ENCODE peak calls at places on chromosomes 12 and 14, in six cellular contexts. One of them, this sample, is unnamed.

GRCh38 chr14:99192823-99193222 is 79.2 kb downstream of the BCL11B start:
- DNase-seq in foreskin fibroblast: no peak
- DNase-seq in astrocyte of the spinal cord: no peak
- DNase-seq in kidney epithelial cell: no peak
- DNase-seq in lower lobe of right lung: no peak
- DNase-seq in neural crest cell: no peak
- DNase-seq in this sample: no peak

GRCh38 chr12:43992856-43993255 is 157.0 kb downstream of the TMEM117 start:
- DNase-seq in lower lobe of right lung: no peak
- DNase-seq in astrocyte of the spinal cord: no peak
- DNase-seq in neural crest cell: no peak
- DNase-seq in kidney epithelial cell: no peak
- DNase-seq in foreskin fibroblast: no peak
- DNase-seq in this sample: no peak

GRCh38 chr12:131607658-131608447 is 103.0 kb upstream of the SFSWAP start:
- DNase-seq in neural crest cell: no peak
- DNase-seq in kidney epithelial cell: no peak
- DNase-seq in foreskin fibroblast: no peak
- DNase-seq in lower lobe of right lung: no peak
- DNase-seq in astrocyte of the spinal cord: no peak
- DNase-seq in this sample: no peak

GRCh38 chr14:104403421-104404220 is 175.9 kb upstream of the C14orf180 start:
- DNase-seq in kidney epithelial cell: no peak
- DNase-seq in lower lobe of right lung: no peak
- DNase-seq in foreskin fibroblast: no peak
- DNase-seq in neural crest cell: no peak
- DNase-seq in astrocyte of the spinal cord: no peak
- DNase-seq in this sample: no peak

GRCh38 chr14:90519262-90519920 is 122.6 kb downstream of the CALM1 start:
- DNase-seq in astrocyte of the spinal cord: no peak
- DNase-seq in lower lobe of right lung: peak
- DNase-seq in neural crest cell: no peak
- DNase-seq in kidney epithelial cell: no peak
- DNase-seq in foreskin fibroblast: no peak
- DNase-seq in this sample: no peak

GRCh38 chr12:66011731-66012130 is 118.8 kb downstream of the LLPH start:
- DNase-seq in lower lobe of right lung: no peak
- DNase-seq in neural crest cell: no peak
- DNase-seq in kidney epithelial cell: no peak
- DNase-seq in foreskin fibroblast: peak
- DNase-seq in astrocyte of the spinal cord: peak
- DNase-seq in this sample: no peak

GRCh38 chr14:75418779-75419768 is 8.7 kb upstream of the JDP2 start:
- DNase-seq in lower lobe of right lung: peak
- DNase-seq in kidney epithelial cell: no peak
- DNase-seq in neural crest cell: no peak
- DNase-seq in astrocyte of the spinal cord: no peak
- DNase-seq in foreskin fibroblast: no peak
- DNase-seq in this sample: peak

GRCh38 chr14:76958975-76959710 is 69.4 kb downstream of the IRF2BPL start:
- DNase-seq in astrocyte of the spinal cord: peak
- DNase-seq in lower lobe of right lung: no peak
- DNase-seq in kidney epithelial cell: peak
- DNase-seq in foreskin fibroblast: no peak
- DNase-seq in neural crest cell: no peak
- DNase-seq in this sample: no peak

GRCh38 chr12:42129595-42130204 is 15.0 kb downstream of the GXYLT1 start:
- DNase-seq in foreskin fibroblast: peak
- DNase-seq in astrocyte of the spinal cord: peak
- DNase-seq in kidney epithelial cell: no peak
- DNase-seq in lower lobe of right lung: no peak
- DNase-seq in neural crest cell: no peak
- DNase-seq in this sample: peak

GRCh38 chr12:10052111-10052913 is 21.8 kb downstream of the CLEC9A start:
- DNase-seq in foreskin fibroblast: no peak
- DNase-seq in astrocyte of the spinal cord: no peak
- DNase-seq in neural crest cell: no peak
- DNase-seq in lower lobe of right lung: no peak
- DNase-seq in kidney epithelial cell: no peak
- DNase-seq in this sample: no peak

GRCh38 chr14:71918955-71919354 is 13.3 kb upstream of the RGS6 start:
- DNase-seq in neural crest cell: peak
- DNase-seq in kidney epithelial cell: no peak
- DNase-seq in astrocyte of the spinal cord: no peak
- DNase-seq in foreskin fibroblast: no peak
- DNase-seq in lower lobe of right lung: no peak
- DNase-seq in this sample: no peak

GRCh38 chr14:102893452-102893851 is 29.0 kb upstream of the AMN start:
- DNase-seq in astrocyte of the spinal cord: peak
- DNase-seq in kidney epithelial cell: no peak
- DNase-seq in neural crest cell: no peak
- DNase-seq in foreskin fibroblast: peak
- DNase-seq in lower lobe of right lung: no peak
- DNase-seq in this sample: no peak

GRCh38 chr12:3683670-3684069 is 69.2 kb downstream of the CRACR2A start:
- DNase-seq in lower lobe of right lung: no peak
- DNase-seq in neural crest cell: no peak
- DNase-seq in foreskin fibroblast: no peak
- DNase-seq in astrocyte of the spinal cord: peak
- DNase-seq in kidney epithelial cell: no peak
- DNase-seq in this sample: no peak

GRCh38 chr12:52204931-52205505 is 13.2 kb upstream of the KRT80 start:
- DNase-seq in neural crest cell: no peak
- DNase-seq in astrocyte of the spinal cord: no peak
- DNase-seq in kidney epithelial cell: no peak
- DNase-seq in foreskin fibroblast: no peak
- DNase-seq in lower lobe of right lung: peak
- DNase-seq in this sample: no peak

GRCh38 chr14:79544671-79545070 is 666.6 kb downstream of the DIO2 start:
- DNase-seq in lower lobe of right lung: no peak
- DNase-seq in astrocyte of the spinal cord: peak
- DNase-seq in kidney epithelial cell: no peak
- DNase-seq in neural crest cell: no peak
- DNase-seq in foreskin fibroblast: no peak
- DNase-seq in this sample: no peak

GRCh38 chr12:85775071-85775470 is 61.1 kb downstream of the RASSF9 start:
- DNase-seq in neural crest cell: no peak
- DNase-seq in astrocyte of the spinal cord: no peak
- DNase-seq in foreskin fibroblast: no peak
- DNase-seq in lower lobe of right lung: no peak
- DNase-seq in kidney epithelial cell: no peak
- DNase-seq in this sample: no peak

GRCh38 chr12:115451151-115451784 is 767.3 kb upstream of the TBX3 start:
- DNase-seq in kidney epithelial cell: no peak
- DNase-seq in astrocyte of the spinal cord: no peak
- DNase-seq in neural crest cell: no peak
- DNase-seq in lower lobe of right lung: no peak
- DNase-seq in foreskin fibroblast: no peak
- DNase-seq in this sample: no peak

DNA sequence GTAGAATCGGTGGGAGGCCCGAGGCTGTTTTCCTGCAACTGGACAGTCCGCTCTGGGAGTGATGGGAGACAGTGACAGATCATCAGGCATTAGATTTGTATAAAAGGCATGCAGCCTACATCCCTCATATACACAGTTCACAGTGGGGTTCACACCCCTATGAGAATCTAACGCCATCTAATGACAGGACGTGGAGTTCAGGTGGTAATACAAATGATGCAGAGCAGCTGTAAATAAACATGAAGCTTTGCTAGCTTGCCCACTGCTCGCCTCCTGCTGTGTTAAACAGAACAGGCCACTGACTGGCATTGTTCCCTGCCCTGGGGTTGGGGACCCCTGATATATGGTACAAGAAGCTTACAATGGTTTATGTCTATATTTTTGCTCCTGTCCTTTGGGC is 179.0 kb downstream of the LRFN5 start:
- DNase-seq in astrocyte of the spinal cord: no peak
- DNase-seq in foreskin fibroblast: no peak
- DNase-seq in neural crest cell: no peak
- DNase-seq in kidney epithelial cell: no peak
- DNase-seq in lower lobe of right lung: no peak
- DNase-seq in this sample: no peak
- TF ChIP-seq CTCF in astrocyte of the spinal cord: no peak
- TF ChIP-seq CTCF in foreskin fibroblast: no peak
- TF ChIP-seq CTCF in neural crest cell: no peak
- TF ChIP-seq CTCF in kidney epithelial cell: no peak
- TF ChIP-seq CTCF in lower lobe of right lung: no peak
- TF ChIP-seq CTCF in this sample: no peak

DNA sequence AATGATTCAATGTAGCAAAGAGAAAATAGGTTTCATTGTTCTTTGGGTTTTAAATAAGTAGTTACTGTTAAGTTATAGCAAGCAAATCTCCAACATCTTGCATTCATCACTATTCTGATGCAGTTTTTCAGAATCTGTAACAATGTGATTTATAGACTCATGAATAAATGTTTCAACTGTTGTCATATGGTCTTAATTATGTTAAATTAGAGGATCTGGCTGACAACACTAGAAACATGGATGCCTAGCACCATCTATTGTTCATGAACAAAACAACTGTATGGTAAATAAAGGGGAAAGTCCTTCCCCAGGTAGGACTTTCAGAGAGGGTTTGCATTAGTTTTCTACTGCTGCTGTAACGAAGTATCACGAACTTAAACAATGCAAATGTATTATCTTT is 167.9 kb downstream of the BCAT1 start:
- DNase-seq in kidney epithelial cell: no peak
- DNase-seq in foreskin fibroblast: peak
- DNase-seq in neural crest cell: no peak
- DNase-seq in lower lobe of right lung: no peak
- DNase-seq in astrocyte of the spinal cord: peak
- DNase-seq in this sample: no peak
- TF ChIP-seq CTCF in kidney epithelial cell: peak
- TF ChIP-seq CTCF in foreskin fibroblast: peak
- TF ChIP-seq CTCF in neural crest cell: peak
- TF ChIP-seq CTCF in lower lobe of right lung: no peak
- TF ChIP-seq CTCF in astrocyte of the spinal cord: peak
- TF ChIP-seq CTCF in this sample: no peak

GRCh38 chr12:12428047-12428446 is 71.2 kb downstream of the BORCS5 start:
- DNase-seq in astrocyte of the spinal cord: no peak
- DNase-seq in foreskin fibroblast: no peak
- DNase-seq in neural crest cell: no peak
- DNase-seq in lower lobe of right lung: no peak
- DNase-seq in kidney epithelial cell: no peak
- DNase-seq in this sample: no peak

GRCh38 chr12:12428961-12429657 is 72.2 kb downstream of the BORCS5 start:
- DNase-seq in lower lobe of right lung: no peak
- DNase-seq in foreskin fibroblast: no peak
- DNase-seq in kidney epithelial cell: no peak
- DNase-seq in astrocyte of the spinal cord: no peak
- DNase-seq in neural crest cell: no peak
- DNase-seq in this sample: no peak

GRCh38 chr12:12427568-12427967 is 70.7 kb downstream of the BORCS5 start:
- DNase-seq in lower lobe of right lung: no peak
- DNase-seq in kidney epithelial cell: no peak
- DNase-seq in astrocyte of the spinal cord: no peak
- DNase-seq in foreskin fibroblast: no peak
- DNase-seq in neural crest cell: no peak
- DNase-seq in this sample: no peak

GRCh38 chr12:12425616-12426015 is 68.7 kb downstream of the BORCS5 start:
- DNase-seq in astrocyte of the spinal cord: peak
- DNase-seq in foreskin fibroblast: no peak
- DNase-seq in lower lobe of right lung: no peak
- DNase-seq in neural crest cell: no peak
- DNase-seq in kidney epithelial cell: no peak
- DNase-seq in this sample: no peak

GRCh38 chr12:12423367-12423766 is 66.5 kb downstream of the BORCS5 start:
- DNase-seq in foreskin fibroblast: no peak
- DNase-seq in neural crest cell: no peak
- DNase-seq in kidney epithelial cell: no peak
- DNase-seq in astrocyte of the spinal cord: no peak
- DNase-seq in lower lobe of right lung: no peak
- DNase-seq in this sample: no peak
- TF ChIP-seq CTCF in foreskin fibroblast: no peak
- TF ChIP-seq CTCF in neural crest cell: no peak
- TF ChIP-seq CTCF in kidney epithelial cell: no peak
- TF ChIP-seq CTCF in astrocyte of the spinal cord: no peak
- TF ChIP-seq CTCF in lower lobe of right lung: no peak
- TF ChIP-seq CTCF in this sample: no peak

GRCh38 chr12:89708793-89709156 is at the start of gene ATP2B1:
- DNase-seq in astrocyte of the spinal cord: peak
- DNase-seq in lower lobe of right lung: peak
- DNase-seq in foreskin fibroblast: peak
- DNase-seq in neural crest cell: peak
- DNase-seq in kidney epithelial cell: no peak
- DNase-seq in this sample: peak
- TF ChIP-seq CTCF in astrocyte of the spinal cord: peak
- TF ChIP-seq CTCF in lower lobe of right lung: peak
- TF ChIP-seq CTCF in foreskin fibroblast: no peak
- TF ChIP-seq CTCF in neural crest cell: no peak
- TF ChIP-seq CTCF in kidney epithelial cell: no peak
- TF ChIP-seq CTCF in this sample: no peak

DNA sequence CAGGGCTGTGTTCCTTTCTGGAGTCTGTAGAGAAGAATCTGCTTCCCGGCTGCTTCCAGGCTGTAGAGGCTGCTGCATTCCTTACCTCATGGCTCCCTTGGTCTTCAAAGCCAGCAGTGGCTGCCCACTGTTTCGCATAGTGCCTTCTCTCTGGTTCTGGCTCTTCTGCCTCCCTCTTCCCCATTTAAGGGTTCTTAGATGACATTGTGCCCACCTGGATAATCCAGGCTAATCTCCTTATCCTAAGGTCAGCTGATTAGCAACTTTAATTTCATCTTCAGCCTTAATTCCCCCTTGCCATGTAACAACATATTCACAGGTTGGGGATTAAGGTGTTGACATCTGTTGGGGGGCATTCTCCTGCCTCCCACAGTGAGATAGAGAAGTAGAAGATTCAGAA is 208.6 kb upstream of the TMTC1 start:
- DNase-seq in lower lobe of right lung: no peak
- DNase-seq in kidney epithelial cell: no peak
- DNase-seq in foreskin fibroblast: no peak
- DNase-seq in neural crest cell: no peak
- DNase-seq in astrocyte of the spinal cord: no peak
- DNase-seq in this sample: no peak
- TF ChIP-seq CTCF in lower lobe of right lung: no peak
- TF ChIP-seq CTCF in kidney epithelial cell: no peak
- TF ChIP-seq CTCF in foreskin fibroblast: no peak
- TF ChIP-seq CTCF in neural crest cell: no peak
- TF ChIP-seq CTCF in astrocyte of the spinal cord: no peak
- TF ChIP-seq CTCF in this sample: no peak

This sample was measured in endothelial cell.